ENCODE peak calls at places on chromosomes 11 and 22, in nine cellular contexts. U is T-helper 9 cell; W is AG08396; F is brain pericyte; H is NCI-H774; I is CMK; K is NCI-H1105; D is renal cortical epithelial cell; B is activated T-helper 1 cell treated with anti-CD3 and anti-CD28 coated beads, Interleukin-2, amount 50 U/mL, for 16 hours. T is an unnamed sample.

GRCh38 chr11:96114178-96115070 is 190.5 kb upstream of the MTMR2 start:
- DNase-seq in B (no peak), F (no peak), D (peak; percentile 66), W (no peak), K (peak; percentile 68), H (no peak), U (no peak), I (no peak), T (no peak)

GRCh38 chr22:39207141-39208012 is 37.4 kb downstream of the PDGFB start:
- DNase-seq in F (no peak), I (no peak), U (no peak), K (no peak), H (peak; percentile 56), W (peak; percentile 8), B (no peak), D (no peak), T (no peak)

GRCh38 chr22:23789121-23789520 is 2.4 kb downstream of the SMARCB1 start:
- DNase-seq in B (no peak), D (no peak), F (no peak), H (peak; percentile 54), U (no peak), K (peak; percentile 33), W (no peak), I (no peak), T (peak; percentile 27)

GRCh38 chr11:118882489-118882888 is 1.2 kb upstream of the CXCR5 start:
- DNase-seq in F (no peak), U (no peak), W (no peak), H (no peak), K (no peak), I (no peak), B (no peak), D (no peak), T (no peak)

GRCh38 chr11:15038963-15039362 is 34.4 kb upstream of the CALCB start:
- DNase-seq in B (no peak), F (no peak), D (peak; percentile 49), K (no peak), U (no peak), H (no peak), W (peak; percentile 28), I (no peak), T (no peak)

GRCh38 chr11:128735935-128736610 is 42.2 kb downstream of the FLI1 start:
- DNase-seq in I (no peak), K (no peak), D (no peak), H (no peak), W (no peak), B (no peak), U (no peak), F (no peak), T (no peak)

GRCh38 chr22:37363593-37363992 is 63.7 kb downstream of the ELFN2 start:
- DNase-seq in B (no peak), I (no peak), W (no peak), H (no peak), D (no peak), U (no peak), F (no peak), K (no peak), T (no peak)

GRCh38 chr22:31613286-31613903 is 48.6 kb downstream of the PISD start:
- DNase-seq in I (no peak), U (no peak), B (no peak), H (no peak), W (no peak), D (no peak), F (no peak), K (no peak), T (no peak)

GRCh38 chr11:13535819-13536218 is 40.0 kb upstream of the PTH start:
- DNase-seq in W (no peak), H (no peak), B (no peak), U (no peak), F (no peak), K (no peak), I (no peak), D (peak; percentile 1), T (no peak)

GRCh38 chr11:110763249-110764011 is 51.2 kb upstream of the ARHGAP20 start:
- DNase-seq in B (no peak), D (peak; percentile 83), U (no peak), F (peak; percentile 70), W (peak; percentile 34), I (no peak), K (peak; percentile 3), H (no peak), T (no peak)

GRCh38 chr22:25403752-25404471 is 160.6 kb upstream of the GRK3 start:
- DNase-seq in U (no peak), H (no peak), K (no peak), W (peak; percentile 43), I (no peak), D (peak; percentile 16), B (no peak), F (no peak), T (no peak)

GRCh38 chr22:24325105-24325757 is 54.6 kb downstream of the SPECC1L start:
- DNase-seq in F (peak; percentile 62), U (no peak), I (peak; percentile 57), D (peak; percentile 95), W (peak; percentile 80), H (peak; percentile 18), K (peak; percentile 3), B (no peak), T (no peak)

GRCh38 chr22:49321477-49322055 is 506.1 kb downstream of the BRD1 start:
- DNase-seq in W (no peak), K (no peak), I (no peak), U (no peak), B (no peak), H (no peak), D (no peak), F (no peak), T (no peak)

GRCh38 chr11:128967578-128967977 is 24.9 kb upstream of the TP53AIP1 start:
- DNase-seq in D (no peak), U (no peak), F (no peak), W (no peak), H (no peak), K (no peak), I (no peak), B (no peak), T (no peak)

GRCh38 chr22:49415219-49415951 is 412.3 kb downstream of the BRD1 start:
- DNase-seq in U (no peak), H (peak; percentile 0), K (no peak), D (no peak), W (no peak), B (no peak), F (no peak), I (no peak), T (no peak)

GRCh38 chr11:121012091-121012490 is 11.8 kb upstream of the TBCEL start:
- DNase-seq in D (peak; percentile 2), F (no peak), W (no peak), U (no peak), H (no peak), I (no peak), B (no peak), K (no peak), T (no peak)

GRCh38 chr11:105447936-105448702 is 161.8 kb upstream of the GRIA4 start:
- DNase-seq in U (no peak), W (no peak), D (no peak), H (no peak), B (no peak), K (no peak), F (no peak), I (no peak), T (no peak)

GRCh38 chr11:73795925-73796632 is 8.4 kb downstream of the MRPL48 start:
- DNase-seq in I (no peak), D (no peak), F (no peak), K (no peak), U (no peak), B (no peak), H (no peak), W (no peak), T (no peak)

GRCh38 chr22:30309981-30310672 is 16.6 kb downstream of the TBC1D10A start:
- DNase-seq in I (no peak), H (no peak), F (no peak), D (peak; percentile 98), U (no peak), B (no peak), W (peak; percentile 36), K (no peak), T (no peak)

GRCh38 chr11:3219281-3219892 is 774 bp upstream of the MRGPRG start:
- DNase-seq in I (no peak), U (no peak), D (no peak), H (no peak), B (no peak), W (peak; percentile 7), F (no peak), K (no peak), T (no peak)

GRCh38 chr11:134638796-134639540 is 226.9 kb upstream of the B3GAT1 start:
- DNase-seq in H (no peak), F (no peak), B (no peak), I (no peak), D (no peak), U (no peak), K (no peak), W (no peak), T (no peak)

GRCh38 chr11:120308081-120308480 is 17.0 kb upstream of the TLCD5 start:
- DNase-seq in K (no peak), H (no peak), I (no peak), F (no peak), W (no peak), B (no peak), U (no peak), D (no peak), T (no peak)

GRCh38 chr22:46464296-46464695 is 73.1 kb downstream of the CELSR1 start:
- DNase-seq in B (no peak), D (no peak), U (no peak), F (no peak), W (no peak), H (no peak), K (no peak), I (no peak), T (no peak)

GRCh38 chr11:126862664-126863247 is 137.8 kb downstream of the KIRREL3 start:
- DNase-seq in U (no peak), D (no peak), H (peak; percentile 8), B (no peak), W (no peak), I (no peak), F (no peak), K (no peak), T (peak; percentile 58)

GRCh38 chr11:119006696-119007095 is 8.8 kb downstream of the CENATAC start:
- DNase-seq in H (no peak), F (no peak), K (no peak), W (no peak), U (no peak), B (no peak), D (no peak), I (no peak), T (no peak)

GRCh38 chr22:29570456-29570855 is 10.5 kb downstream of the NIPSNAP1 start:
- DNase-seq in H (no peak), B (no peak), F (no peak), K (no peak), U (no peak), I (no peak), W (no peak), D (no peak), T (no peak)

GRCh38 chr11:70610561-70610960 is 212.2 kb downstream of the CTTN start:
- DNase-seq in W (peak; percentile 49), B (no peak), F (no peak), K (no peak), H (no peak), U (no peak), D (no peak), I (no peak), T (no peak)

GRCh38 chr11:103845331-103845730 is 191.1 kb upstream of the DDI1 start:
- DNase-seq in W (no peak), H (no peak), D (no peak), F (no peak), I (no peak), U (no peak), K (no peak), B (no peak), T (no peak)

GRCh38 chr22:17926516-17926915 is 97.8 kb downstream of the MICAL3 start:
- DNase-seq in I (no peak), H (no peak), F (no peak), B (no peak), K (no peak), W (no peak), U (no peak), D (no peak), T (no peak)

GRCh38 chr22:38788417-38788816 is 5.5 kb downstream of the DNAL4 start:
- DNase-seq in H (no peak), F (peak; percentile 15), K (peak; percentile 76), D (peak; percentile 88), U (no peak), W (peak; percentile 75), I (no peak), B (no peak), T (peak; percentile 20)

GRCh38 chr22:37741312-37741795 is 44.5 kb downstream of the TRIOBP start:
- DNase-seq in D (peak; percentile 81), K (peak; percentile 50), H (peak; percentile 15), W (peak; percentile 90), F (peak; percentile 98), U (no peak), B (no peak), I (no peak), T (peak; percentile 75)

T was measured in NCI-H2107.